ENCODE peak calls at places on chromosome 19, in nine cellular contexts. E is fibroblast of the aortic adventitia; S is fibroblast of mammary gland; O is activated gamma-delta T cell treated with Interleukin-2 at 50 U/mL for 16 hours; P is stimulated activated CD4-positive, alpha-beta T cell treated with anti-CD3 and anti-CD28 coated beads, Interleukin-2, amount 100 ng/mL, for 48 hours; X is caudate nucleus; D is activated T-cell treated with anti-CD3 and anti-CD28 coated beads, Interleukin-2, amount 50 U/mL, for 72 hours; A is astrocyte of the hippocampus; R is CD8-positive, alpha-beta T cell. U is an unnamed sample.

GRCh38 chr19:12956446-12957388 is at the start of gene GADD45GIP1:
- DNase-seq in E (peak; percentile 73), S (peak; percentile 75), O (peak; percentile 75), P (peak; percentile 81), X (peak; percentile 55), D (peak; percentile 90), A (peak; percentile 91), R (peak; percentile 77), U (no peak)

GRCh38 chr19:1169921-1170885 is 3.9 kb downstream of the SBNO2 start:
- DNase-seq in E (peak; percentile 80), S (peak; percentile 98), O (no peak), P (no peak), X (no peak), D (no peak), A (peak; percentile 54), R (peak; percentile 18), U (no peak)

GRCh38 chr19:32691952-32692726 is 518 bp downstream of the NUDT19 start:
- DNase-seq in E (peak; percentile 66), S (peak; percentile 75), O (peak; percentile 46), P (peak; percentile 42), X (peak; percentile 62), D (peak; percentile 69), A (peak; percentile 80), R (peak; percentile 59), U (peak; percentile 51)

GRCh38 chr19:10808937-10809655 is 26.9 kb downstream of the TMED1 start:
- DNase-seq in E (peak; percentile 43), S (peak; percentile 64), O (no peak), P (no peak), X (no peak), D (peak; percentile 46), A (peak; percentile 64), R (peak; percentile 41), U (no peak)

GRCh38 chr19:18107235-18108083 is 9.9 kb downstream of the MAST3 start:
- DNase-seq in E (no peak), S (no peak), O (no peak), P (no peak), X (no peak), D (no peak), A (no peak), R (no peak), U (no peak)

GRCh38 chr19:33039815-33040214 is 24.9 kb downstream of the RHPN2 start:
- DNase-seq in E (no peak), S (no peak), O (no peak), P (no peak), X (no peak), D (no peak), A (no peak), R (no peak), U (no peak)

GRCh38 chr19:30253581-30253996 is 118.6 kb upstream of the ZNF536 start:
- DNase-seq in E (no peak), S (peak; percentile 5), O (no peak), P (no peak), X (peak; percentile 52), D (no peak), A (peak; percentile 56), R (no peak), U (no peak)

GRCh38 chr19:47729799-47730520 is 15.4 kb upstream of the NOP53 start:
- DNase-seq in E (no peak), S (peak; percentile 24), O (no peak), P (peak; percentile 52), X (peak; percentile 69), D (peak; percentile 75), A (peak; percentile 71), R (no peak), U (peak; percentile 78)

GRCh38 chr19:3611841-3612240 is 5.2 kb upstream of the TBXA2R start:
- DNase-seq in E (no peak), S (no peak), O (no peak), P (no peak), X (no peak), D (no peak), A (no peak), R (no peak), U (no peak)

GRCh38 chr19:47019431-47020041 is at the start of gene NPAS1:
- DNase-seq in E (no peak), S (no peak), O (no peak), P (no peak), X (no peak), D (no peak), A (peak; percentile 41), R (no peak), U (no peak)

U was measured in pulmonary artery endothelial cell.